ENCODE peak calls at places on chromosomes 12 and 14, in nine cellular contexts. O is endothelial cell, P is Caco-2, M is nephron progenitor cell, N is cardiac muscle cell, T is right lobe of liver, V is AG10803, U is foreskin fibroblast, Z is B cell. H is an unnamed sample.

GRCh38 chr12:119235352-119235751 is 56.6 kb downstream of the HSPB8 start:
- DNase-seq in O (peak), P (peak), M (peak), N (no peak), T (no peak), V (no peak), U (no peak), Z (no peak), H (no peak)

GRCh38 chr12:42981379-42981778 is 391.8 kb upstream of the PRICKLE1 start:
- DNase-seq in O (no peak), P (no peak), M (no peak), N (no peak), T (no peak), V (peak), U (peak), Z (no peak), H (no peak)

GRCh38 chr12:58314610-58315009 is 373.2 kb downstream of the ATP23 start:
- DNase-seq in O (no peak), P (no peak), M (no peak), N (peak), T (no peak), V (peak), U (peak), Z (no peak), H (no peak)

GRCh38 chr12:57616383-57617101 is 5.3 kb downstream of the ARHGEF25 start:
- DNase-seq in O (no peak), P (no peak), M (no peak), N (peak), T (no peak), V (peak), U (no peak), Z (no peak), H (no peak)

GRCh38 chr14:99024926-99025325 is 247.1 kb downstream of the BCL11B start:
- DNase-seq in O (no peak), P (no peak), M (no peak), N (no peak), T (no peak), V (no peak), U (no peak), Z (no peak), H (no peak)

GRCh38 chr14:99377951-99378350 is 102.7 kb downstream of the SETD3 start:
- DNase-seq in O (no peak), P (no peak), M (no peak), N (no peak), T (no peak), V (no peak), U (no peak), Z (no peak), H (no peak)

GRCh38 chr12:570237-570925 is 92.9 kb downstream of the NINJ2 start:
- DNase-seq in O (peak), P (peak), M (peak), N (peak), T (peak), V (peak), U (peak), Z (no peak), H (no peak)

GRCh38 chr12:60112778-60113177 is 516.9 kb downstream of the SLC16A7 start:
- DNase-seq in O (no peak), P (no peak), M (no peak), N (no peak), T (no peak), V (peak), U (no peak), Z (no peak), H (no peak)

GRCh38 chr12:117024961-117025480 is 74.2 kb downstream of the TESC start:
- DNase-seq in O (no peak), P (no peak), M (no peak), N (no peak), T (no peak), V (no peak), U (no peak), Z (no peak), H (no peak)

GRCh38 chr14:97458302-97459137 is 661.3 kb downstream of the VRK1 start:
- DNase-seq in O (peak), P (no peak), M (peak), N (no peak), T (peak), V (peak), U (no peak), Z (peak), H (peak)

GRCh38 chr14:33930464-33930863 is 20.4 kb downstream of the EGLN3 start:
- DNase-seq in O (no peak), P (no peak), M (no peak), N (peak), T (no peak), V (no peak), U (no peak), Z (no peak), H (no peak)

GRCh38 chr14:24057867-24058259 is 6.1 kb downstream of the CARMIL3 start:
- DNase-seq in O (no peak), P (no peak), M (no peak), N (no peak), T (no peak), V (no peak), U (no peak), Z (no peak), H (no peak)

GRCh38 chr14:64005822-64006221 is 153.0 kb downstream of the SYNE2 start:
- DNase-seq in O (no peak), P (no peak), M (no peak), N (no peak), T (no peak), V (no peak), U (no peak), Z (peak), H (no peak)

GRCh38 chr14:43003845-43004244 is 1397.2 kb downstream of the LRFN5 start:
- DNase-seq in O (no peak), P (no peak), M (no peak), N (peak), T (no peak), V (no peak), U (no peak), Z (no peak), H (no peak)

GRCh38 chr14:89851031-89851430 is 103.5 kb downstream of the EFCAB11 start:
- DNase-seq in O (no peak), P (no peak), M (no peak), N (peak), T (no peak), V (no peak), U (no peak), Z (no peak), H (no peak)

GRCh38 chr12:98422809-98423208 is 92.6 kb upstream of the TMPO start:
- DNase-seq in O (peak), P (peak), M (peak), N (no peak), T (no peak), V (no peak), U (no peak), Z (no peak), H (no peak)

GRCh38 chr12:75862692-75863471 is 168.7 kb downstream of the PHLDA1 start:
- DNase-seq in O (no peak), P (no peak), M (no peak), N (peak), T (no peak), V (peak), U (peak), Z (no peak), H (no peak)

GRCh38 chr12:124927325-124928094 is 13.1 kb upstream of the UBC start:
- DNase-seq in O (peak), P (peak), M (peak), N (peak), T (peak), V (peak), U (peak), Z (peak), H (peak)

GRCh38 chr14:48331421-48331820 is 656.0 kb upstream of the MDGA2 start:
- DNase-seq in O (no peak), P (no peak), M (no peak), N (no peak), T (no peak), V (no peak), U (no peak), Z (no peak), H (no peak)

GRCh38 chr14:106417224-106418049 is 891.1 kb downstream of the TMEM121 start:
- DNase-seq in O (no peak), P (peak), M (peak), N (no peak), T (peak), V (no peak), U (no peak), Z (peak), H (peak)

GRCh38 chr12:54684636-54685630 is 36.8 kb upstream of the DCD start:
- DNase-seq in O (no peak), P (no peak), M (no peak), N (no peak), T (peak), V (no peak), U (no peak), Z (no peak), H (no peak)

GRCh38 chr12:46965880-46966279 is 113.5 kb upstream of the PCED1B start:
- DNase-seq in O (no peak), P (no peak), M (no peak), N (no peak), T (no peak), V (no peak), U (no peak), Z (no peak), H (no peak)

GRCh38 chr14:101428409-101428808 is 132.9 kb upstream of the DIO3 start:
- DNase-seq in O (no peak), P (no peak), M (no peak), N (no peak), T (no peak), V (no peak), U (no peak), Z (no peak), H (no peak)

GRCh38 chr12:112096667-112097066 is 11.9 kb downstream of the NAA25 start:
- DNase-seq in O (no peak), P (no peak), M (no peak), N (peak), T (no peak), V (peak), U (peak), Z (no peak), H (no peak)

GRCh38 chr12:32155041-32155440 is 48.4 kb downstream of the BICD1 start:
- DNase-seq in O (no peak), P (no peak), M (no peak), N (no peak), T (no peak), V (no peak), U (no peak), Z (no peak), H (no peak)

GRCh38 chr12:100953217-100953616 is 158.6 kb downstream of the ANO4 start:
- DNase-seq in O (no peak), P (no peak), M (no peak), N (peak), T (no peak), V (no peak), U (no peak), Z (no peak), H (no peak)

GRCh38 chr14:61561144-61561543 is 134.2 kb upstream of the HIF1A start:
- DNase-seq in O (no peak), P (peak), M (no peak), N (peak), T (no peak), V (peak), U (no peak), Z (no peak), H (no peak)

GRCh38 chr14:34926552-34926951 is 51.4 kb upstream of the BAZ1A start:
- DNase-seq in O (no peak), P (no peak), M (no peak), N (peak), T (no peak), V (no peak), U (peak), Z (no peak), H (no peak)

GRCh38 chr14:84646791-84647500 is 883.0 kb upstream of the FLRT2 start:
- DNase-seq in O (no peak), P (no peak), M (no peak), N (peak), T (no peak), V (no peak), U (no peak), Z (no peak), H (no peak)

GRCh38 chr14:68607852-68608232 is 185.0 kb downstream of the ZFP36L1 start:
- DNase-seq in O (no peak), P (no peak), M (no peak), N (no peak), T (no peak), V (no peak), U (no peak), Z (no peak), H (no peak)

GRCh38 chr14:53912121-53912520 is 44.5 kb downstream of the BMP4 start:
- DNase-seq in O (no peak), P (no peak), M (no peak), N (no peak), T (no peak), V (no peak), U (no peak), Z (no peak), H (no peak)

GRCh38 chr14:26984318-26985177 is 386.7 kb upstream of the NOVA1 start:
- DNase-seq in O (peak), P (peak), M (peak), N (peak), T (peak), V (peak), U (peak), Z (peak), H (no peak)

GRCh38 chr14:104150201-104151027 is 12.0 kb downstream of the KIF26A start:
- DNase-seq in O (no peak), P (no peak), M (peak), N (peak), T (no peak), V (peak), U (peak), Z (no peak), H (no peak)

GRCh38 chr12:7019043-7019569 is 830 bp upstream of the LPCAT3 start:
- DNase-seq in O (no peak), P (no peak), M (no peak), N (no peak), T (no peak), V (no peak), U (no peak), Z (no peak), H (no peak)
- TF ChIP-seq CTCF in O (peak), P (no peak), M (no peak), N (no peak), T (peak), V (no peak), U (no peak), Z (peak), H (no peak)

DNA sequence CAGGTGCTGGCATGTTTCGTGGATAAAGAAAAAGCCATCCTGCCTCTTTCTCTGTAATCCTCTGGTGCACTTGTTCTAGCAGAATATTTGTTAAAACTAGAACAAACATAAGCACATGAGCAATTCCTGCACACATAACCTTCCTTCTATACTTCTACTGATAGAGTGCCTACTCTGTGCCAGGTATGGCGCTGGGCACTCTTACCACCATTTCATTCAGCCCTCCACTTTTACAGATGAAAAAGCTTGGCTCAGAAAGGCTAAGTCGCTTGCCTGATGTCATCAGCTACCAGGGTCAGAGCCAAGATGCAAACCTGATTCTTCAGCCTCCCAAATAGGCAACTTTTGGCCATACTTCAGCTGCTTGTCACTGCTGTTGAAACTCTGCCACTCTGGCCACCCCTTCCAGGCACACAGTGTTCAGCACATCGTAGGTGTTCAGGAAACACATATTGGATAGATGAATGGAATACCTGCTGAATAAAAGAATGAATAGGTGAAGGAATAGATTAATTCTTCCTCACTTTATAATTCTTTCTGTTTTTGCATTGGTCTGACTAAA is 10.0 kb upstream of the C14orf132 start:
- DNase-seq in O (no peak), P (no peak), M (no peak), N (no peak), T (no peak), V (no peak), U (no peak), Z (no peak), H (no peak)
- TF ChIP-seq CTCF in O (no peak), P (no peak), M (no peak), N (no peak), T (no peak), V (no peak), U (no peak), Z (no peak), H (no peak)

GRCh38 chr12:11031307-11031706 is at the start of gene TAS2R31:
- DNase-seq in O (no peak), P (no peak), M (no peak), N (no peak), T (no peak), V (no peak), U (no peak), Z (no peak), H (no peak)

GRCh38 chr12:11022520-11022919 is at the start of gene TAS2R19:
- DNase-seq in O (no peak), P (no peak), M (no peak), N (no peak), T (no peak), V (no peak), U (no peak), Z (no peak), H (no peak)

GRCh38 chr12:11023387-11023786 is 967 bp upstream of the TAS2R19 start:
- DNase-seq in O (no peak), P (no peak), M (no peak), N (no peak), T (no peak), V (no peak), U (no peak), Z (no peak), H (no peak)

GRCh38 chr12:11026118-11026517 is 3.7 kb upstream of the TAS2R19 start:
- DNase-seq in O (peak), P (peak), M (no peak), N (no peak), T (no peak), V (no peak), U (no peak), Z (no peak), H (no peak)
- TF ChIP-seq CTCF in O (no peak), P (peak), M (no peak), N (peak), T (no peak), V (no peak), U (no peak), Z (no peak), H (no peak)

DNA sequence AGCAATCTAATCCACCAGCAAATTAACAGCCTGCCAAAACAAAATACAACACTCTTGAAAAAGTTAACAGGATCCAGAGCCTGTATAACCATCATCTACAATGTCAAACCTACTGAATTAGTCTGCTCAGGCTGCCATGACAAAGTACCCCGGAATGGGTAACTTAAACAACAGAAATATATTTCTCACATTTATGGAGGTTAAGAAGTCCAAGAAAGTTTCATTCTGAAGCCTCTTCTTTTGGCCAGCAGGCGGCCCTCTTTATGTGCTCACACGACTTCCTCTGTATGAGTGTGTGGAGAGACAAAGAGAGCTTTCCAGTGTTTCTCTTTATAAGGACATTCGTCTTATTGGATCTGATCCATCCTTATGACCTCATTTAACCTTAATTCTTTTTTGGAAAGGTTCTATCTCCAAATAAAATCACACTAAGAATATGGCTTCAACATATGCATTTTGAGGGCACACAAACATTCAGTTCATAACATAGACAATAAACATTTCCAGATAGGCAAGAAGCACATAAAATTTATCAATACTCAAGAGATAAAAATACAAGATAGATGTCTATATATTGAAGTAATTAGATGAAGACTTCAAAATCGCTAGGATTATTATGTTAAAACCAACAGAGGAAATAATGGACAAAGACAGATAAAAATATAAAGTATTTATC is 5.9 kb upstream of the RERG start:
- DNase-seq in O (peak), P (peak), M (peak), N (peak), T (peak), V (peak), U (peak), Z (peak), H (peak)
- TF ChIP-seq CTCF in O (peak), P (peak), M (peak), N (peak), T (peak), V (peak), U (peak), Z (peak), H (peak)

GRCh38 chr12:88108021-88108420 is 33.9 kb downstream of the CEP290 start:
- DNase-seq in O (no peak), P (no peak), M (no peak), N (peak), T (no peak), V (peak), U (peak), Z (no peak), H (no peak)

GRCh38 chr12:88113871-88114270 is 28.0 kb downstream of the CEP290 start:
- DNase-seq in O (no peak), P (no peak), M (no peak), N (peak), T (no peak), V (peak), U (peak), Z (no peak), H (no peak)

DNA sequence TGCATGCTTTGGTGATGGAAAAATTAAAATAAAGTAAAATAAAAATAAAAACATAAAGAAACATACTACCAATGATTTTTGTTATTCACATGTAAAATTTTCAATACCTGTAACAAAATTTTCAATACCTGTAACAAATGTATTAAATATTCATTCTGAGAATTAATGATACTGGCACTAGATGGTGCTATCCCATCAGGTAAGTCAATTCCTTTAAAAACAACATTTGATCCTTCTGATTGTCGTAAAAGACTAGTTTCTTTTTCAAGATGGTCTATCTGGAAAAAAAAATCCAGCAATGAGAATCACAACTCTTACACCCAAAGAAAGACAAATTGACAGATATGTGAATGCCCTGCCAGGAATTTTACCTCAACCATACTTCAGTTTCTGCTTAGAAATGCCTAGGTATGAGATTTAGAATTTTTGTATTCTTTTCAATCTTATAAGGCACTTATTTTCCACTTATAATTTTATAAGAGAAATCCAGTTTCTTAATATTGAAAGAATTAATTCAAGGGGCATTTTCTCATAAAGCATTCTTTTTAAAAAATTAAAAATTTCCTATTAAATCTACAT is 30.7 kb downstream of the CEP290 start:
- DNase-seq in O (no peak), P (peak), M (no peak), N (peak), T (no peak), V (peak), U (peak), Z (peak), H (peak)
- TF ChIP-seq CTCF in O (peak), P (peak), M (peak), N (peak), T (peak), V (peak), U (peak), Z (peak), H (no peak)

GRCh38 chr14:28767851-28768548 is 1.4 kb downstream of the FOXG1 start:
- DNase-seq in O (peak), P (no peak), M (peak), N (no peak), T (no peak), V (no peak), U (no peak), Z (no peak), H (no peak)
- TF ChIP-seq CTCF in O (peak), P (no peak), M (no peak), N (no peak), T (no peak), V (no peak), U (no peak), Z (no peak), H (no peak)

H was measured in GM10248.